ENCODE peak calls at places on chromosomes 13 and 19, in four cellular contexts. L, G, E and Y are unnamed samples.

GRCh38 chr13:77349365-77349764 is 22.5 kb upstream of the MYCBP2 start:
- DNase-seq in L (no peak), G (no peak), E (no peak), Y (no peak)

GRCh38 chr19:35908977-35909683 is 1.0 kb upstream of the TYROBP start:
- DNase-seq in L (no peak), G (peak), E (peak), Y (no peak)

GRCh38 chr19:51676566-51677083 is 16.5 kb upstream of the SPACA6 start:
- DNase-seq in L (no peak), G (no peak), E (no peak), Y (no peak)

GRCh38 chr19:47158367-47158791 is 27.7 kb downstream of the SAE1 start:
- DNase-seq in L (no peak), G (no peak), E (no peak), Y (no peak)

GRCh38 chr13:59677966-59678814 is 485.5 kb downstream of the DIAPH3 start:
- DNase-seq in L (peak), G (no peak), E (no peak), Y (peak)

GRCh38 chr13:19845758-19846157 is 17.7 kb downstream of the ZMYM5 start:
- DNase-seq in L (peak), G (no peak), E (no peak), Y (peak)

GRCh38 chr13:100100115-100100879 is 11.4 kb downstream of the PCCA start:
- DNase-seq in L (peak), G (no peak), E (no peak), Y (peak)

GRCh38 chr19:43078311-43078710 is 4.2 kb downstream of the PSG2 start:
- DNase-seq in L (peak), G (no peak), E (no peak), Y (peak)

GRCh38 chr13:86298741-86299140 is 499.5 kb upstream of the SLITRK6 start:
- DNase-seq in L (no peak), G (no peak), E (no peak), Y (no peak)

GRCh38 chr13:32941368-32941767 is 74.9 kb upstream of the KL start:
- DNase-seq in L (no peak), G (no peak), E (no peak), Y (no peak)

GRCh38 chr13:25652764-25653163 is 281.0 kb downstream of the ATP8A2 start:
- DNase-seq in L (no peak), G (no peak), E (no peak), Y (no peak)

GRCh38 chr19:28878862-28879566 is 333.9 kb downstream of the UQCRFS1 start:
- DNase-seq in L (peak), G (peak), E (no peak), Y (peak)

GRCh38 chr19:48203227-48203793 is 32.8 kb downstream of the ZSWIM9 start:
- DNase-seq in L (no peak), G (no peak), E (no peak), Y (no peak)

GRCh38 chr13:104196611-104197010 is 1130.4 kb upstream of the SLC10A2 start:
- DNase-seq in L (no peak), G (no peak), E (no peak), Y (no peak)

GRCh38 chr13:94329277-94329676 is 150.2 kb downstream of the DCT start:
- DNase-seq in L (no peak), G (no peak), E (no peak), Y (no peak)

GRCh38 chr19:36456831-36457230 is 32.5 kb downstream of the ZNF566 start:
- DNase-seq in L (no peak), G (no peak), E (no peak), Y (no peak)

GRCh38 chr13:103187621-103188020 is 121.4 kb upstream of the SLC10A2 start:
- DNase-seq in L (no peak), G (no peak), E (no peak), Y (no peak)

GRCh38 chr19:56170261-56170660 is 5.5 kb upstream of the GALP start:
- DNase-seq in L (peak), G (peak), E (no peak), Y (peak)

GRCh38 chr19:30450101-30450500 is 77.9 kb downstream of the ZNF536 start:
- DNase-seq in L (no peak), G (no peak), E (no peak), Y (no peak)

GRCh38 chr13:110973007-110973700 is 58.3 kb upstream of the ANKRD10 start:
- DNase-seq in L (no peak), G (no peak), E (no peak), Y (no peak)

GRCh38 chr19:55368701-55369563 is 1.3 kb downstream of the IL11 start:
- DNase-seq in L (peak), G (no peak), E (peak), Y (peak)

GRCh38 chr19:32865326-32865725 is 4.2 kb downstream of the SLC7A9 start:
- DNase-seq in L (no peak), G (no peak), E (no peak), Y (no peak)

GRCh38 chr13:39952244-39953233 is 297.1 kb downstream of the COG6 start:
- DNase-seq in L (peak), G (no peak), E (no peak), Y (no peak)

DNA sequence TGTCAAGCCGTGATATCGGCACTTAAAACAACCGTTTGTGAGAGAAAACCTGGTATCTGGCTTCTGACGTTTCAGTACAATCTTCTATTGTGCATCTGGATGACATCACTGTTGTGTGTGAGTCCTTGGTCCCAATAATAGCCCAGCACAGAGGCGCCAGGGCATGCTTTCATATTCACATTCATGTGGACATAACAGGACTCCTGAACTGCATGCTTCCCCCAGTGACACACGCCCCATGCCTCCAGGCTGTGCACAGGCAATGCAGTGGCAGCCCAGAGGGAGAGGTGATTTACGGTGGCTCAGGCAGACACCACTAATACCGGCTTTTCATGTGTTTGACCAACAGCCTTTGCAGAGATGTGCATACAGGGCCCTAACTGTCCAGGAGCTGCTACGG is 58.1 kb downstream of the MRPL57 start:
- DNase-seq in L (no peak), G (no peak), E (no peak), Y (no peak)
- TF ChIP-seq CTCF in L (no peak), G (no peak), E (no peak), Y (no peak)

GRCh38 chr13:57680609-57681008 is 49.1 kb downstream of the PCDH17 start:
- DNase-seq in L (no peak), G (no peak), E (no peak), Y (no peak)

DNA sequence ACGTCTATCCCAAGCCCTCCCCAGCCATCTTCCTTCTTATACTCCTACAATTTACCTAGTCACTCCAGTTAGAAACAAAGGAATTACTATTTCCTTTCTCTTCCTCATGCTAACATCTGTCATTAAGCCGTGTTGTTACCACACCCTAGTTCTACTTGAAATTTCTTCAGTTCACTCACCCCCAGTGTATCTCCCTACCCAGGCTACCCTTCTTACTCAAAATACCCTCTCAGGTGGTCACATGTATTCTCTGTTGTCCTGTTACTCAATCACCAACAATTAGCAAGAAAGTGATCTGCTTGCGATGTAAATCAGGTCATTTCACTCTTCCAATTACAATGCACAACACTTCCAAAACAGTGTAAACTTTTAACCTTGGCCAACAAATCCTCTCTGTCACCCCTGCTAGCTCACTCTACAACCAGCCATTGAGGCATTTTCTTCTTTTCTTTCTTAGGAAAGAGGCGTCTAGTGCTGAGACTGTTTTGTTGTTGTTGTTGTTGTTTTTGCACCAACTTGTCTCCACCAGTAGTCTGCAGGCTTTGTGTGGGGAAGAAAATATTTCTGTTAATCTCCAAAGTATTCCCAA is 50.7 kb downstream of the PCDH17 start:
- DNase-seq in L (no peak), G (no peak), E (no peak), Y (no peak)
- TF ChIP-seq CTCF in L (no peak), G (no peak), E (no peak), Y (no peak)

DNA sequence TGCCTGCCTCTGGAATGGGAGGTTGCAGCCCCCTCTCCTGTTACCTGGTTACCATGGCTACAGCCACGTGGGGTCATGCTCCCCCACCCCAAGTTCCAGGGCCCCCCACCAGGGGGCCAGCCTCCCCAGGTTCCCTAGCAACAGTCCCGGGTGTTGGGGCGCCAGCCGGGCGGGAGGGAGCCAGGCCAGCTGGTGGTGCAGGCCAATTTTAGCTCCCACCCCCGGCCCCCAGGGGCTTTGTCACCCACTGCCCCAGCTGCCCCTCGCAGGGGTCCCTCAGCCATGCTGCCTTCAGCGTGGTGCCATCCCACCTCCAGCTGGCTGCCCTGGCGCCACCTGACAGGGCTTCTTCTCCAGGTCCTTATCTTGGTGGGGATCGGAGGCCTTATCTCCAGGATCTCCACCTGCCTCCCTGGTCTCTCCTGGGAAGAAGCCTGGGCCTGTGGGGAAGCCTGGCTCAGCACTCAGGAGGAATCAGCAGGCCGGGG is 3.0 kb downstream of the MARK4 start:
- DNase-seq in L (no peak), G (no peak), E (peak), Y (no peak)
- TF ChIP-seq CTCF in L (peak), G (no peak), E (peak), Y (no peak)

DNA sequence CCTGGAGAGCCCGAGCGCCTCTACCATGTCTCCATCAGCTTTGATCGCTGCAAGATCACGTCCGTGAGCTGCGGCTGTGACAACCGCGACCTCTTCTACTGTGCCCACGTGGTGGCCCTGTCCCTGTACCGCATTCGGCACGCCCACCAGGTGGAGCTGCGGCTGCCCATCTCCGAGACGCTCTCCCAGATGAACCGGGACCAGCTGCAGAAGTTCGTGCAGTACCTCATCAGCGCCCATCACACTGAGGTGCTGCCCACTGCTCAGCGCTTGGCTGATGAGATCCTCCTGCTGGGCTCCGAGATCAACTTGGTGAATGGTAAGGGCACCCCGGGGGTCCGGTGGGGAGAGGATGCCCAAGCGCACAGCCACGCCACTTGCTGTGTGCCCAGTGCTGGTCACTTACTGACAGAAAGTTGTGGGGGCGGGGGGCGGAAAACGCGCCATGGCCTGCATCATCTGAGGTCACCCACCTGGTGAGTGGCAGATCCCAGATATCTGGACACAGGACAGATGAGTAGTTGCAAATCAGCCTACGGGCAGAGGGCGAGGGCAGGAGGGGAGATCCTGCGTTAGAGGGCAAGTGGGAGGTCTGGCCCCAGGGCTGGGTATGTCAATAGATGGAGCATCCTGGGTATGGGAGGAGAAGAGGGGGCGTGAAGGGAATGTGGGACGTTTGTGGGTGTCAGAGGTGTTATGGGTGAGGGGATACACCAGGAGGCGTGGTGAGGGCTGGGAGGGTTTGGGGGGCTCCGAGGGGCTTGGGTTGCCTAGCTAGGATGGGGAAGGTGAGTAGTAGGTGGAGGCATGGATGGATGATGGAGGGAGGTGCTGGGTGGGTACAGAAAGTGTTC is 9.8 kb downstream of the ZSWIM4 start:
- DNase-seq in L (no peak), G (no peak), E (no peak), Y (no peak)
- TF ChIP-seq CTCF in L (peak), G (no peak), E (no peak), Y (no peak)

GRCh38 chr13:73060251-73061160 is 1.7 kb downstream of the KLF5 start:
- DNase-seq in L (peak), G (peak), E (peak), Y (peak)
- TF ChIP-seq CTCF in L (no peak), G (no peak), E (no peak), Y (no peak)

GRCh38 chr13:97028441-97029299 is 34.4 kb upstream of the OXGR1 start:
- DNase-seq in L (peak), G (no peak), E (peak), Y (peak)

GRCh38 chr13:97026759-97027555 is 32.7 kb upstream of the OXGR1 start:
- DNase-seq in L (no peak), G (no peak), E (no peak), Y (no peak)

DNA sequence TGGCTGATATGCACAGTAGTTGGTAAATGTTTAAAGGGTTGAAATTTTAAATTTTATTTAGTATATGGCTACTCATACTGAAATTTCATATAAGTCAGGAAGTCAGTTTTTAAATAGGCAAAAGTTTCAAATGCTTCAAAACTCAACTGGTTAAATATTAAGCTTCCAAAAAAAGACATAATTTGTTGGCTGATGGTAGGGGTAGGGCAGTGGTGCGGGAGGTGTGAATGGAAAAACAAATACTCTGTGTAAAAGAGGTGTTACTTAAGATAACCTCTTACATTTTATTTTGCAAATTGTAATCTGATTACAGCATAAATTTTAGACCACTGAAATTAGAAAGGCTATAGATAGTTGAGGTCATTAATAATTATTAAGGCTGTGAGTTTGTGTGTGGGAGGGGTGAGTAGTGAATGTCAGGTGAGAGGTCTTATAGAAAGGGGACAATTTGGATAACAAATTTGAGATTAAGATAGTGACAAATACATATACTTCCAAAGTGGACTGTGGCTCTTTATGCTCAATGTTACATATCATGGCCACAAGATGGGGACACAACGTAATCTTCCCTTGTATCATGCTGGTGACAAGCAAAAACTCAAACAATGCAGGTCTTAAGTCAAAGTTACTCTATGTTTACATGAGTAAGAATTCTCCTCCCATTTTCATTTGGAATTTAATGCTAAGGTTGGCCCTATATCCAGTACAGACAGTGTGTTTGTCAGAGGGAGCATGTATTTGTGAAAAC is 36.6 kb upstream of the OXGR1 start:
- DNase-seq in L (peak), G (no peak), E (no peak), Y (peak)
- TF ChIP-seq CTCF in L (peak), G (no peak), E (no peak), Y (peak)

GRCh38 chr13:98059276-98059675 is 83.6 kb upstream of the FARP1 start:
- DNase-seq in L (no peak), G (no peak), E (no peak), Y (no peak)
- TF ChIP-seq CTCF in L (no peak), G (no peak), E (no peak), Y (no peak)

DNA sequence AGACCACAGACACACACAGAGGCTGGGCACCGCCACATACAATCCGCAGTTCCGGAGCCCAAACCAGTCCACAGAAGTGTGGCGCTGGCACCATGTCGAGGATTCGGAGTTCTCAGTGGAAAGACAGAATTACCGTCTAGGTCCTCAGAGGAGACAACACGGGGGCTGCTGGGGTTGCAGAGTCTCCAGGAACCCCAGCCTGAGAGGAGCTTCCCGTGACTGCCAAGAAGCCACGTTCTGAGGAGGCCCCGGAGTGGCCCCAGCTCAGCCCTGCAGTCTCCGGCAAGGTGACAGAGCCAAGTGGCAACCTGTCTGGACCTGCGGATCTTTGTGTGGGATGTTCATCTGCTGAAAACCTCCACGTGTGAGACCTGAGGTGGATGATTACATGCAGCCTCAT is 7.3 kb upstream of the ADPRHL1 start:
- DNase-seq in L (peak), G (no peak), E (no peak), Y (no peak)
- TF ChIP-seq CTCF in L (no peak), G (no peak), E (no peak), Y (no peak)

GRCh38 chr19:57613941-57614743 is at the start of gene ZNF134:
- DNase-seq in L (peak), G (peak), E (peak), Y (peak)
- TF ChIP-seq CTCF in L (peak), G (no peak), E (peak), Y (no peak)

DNA sequence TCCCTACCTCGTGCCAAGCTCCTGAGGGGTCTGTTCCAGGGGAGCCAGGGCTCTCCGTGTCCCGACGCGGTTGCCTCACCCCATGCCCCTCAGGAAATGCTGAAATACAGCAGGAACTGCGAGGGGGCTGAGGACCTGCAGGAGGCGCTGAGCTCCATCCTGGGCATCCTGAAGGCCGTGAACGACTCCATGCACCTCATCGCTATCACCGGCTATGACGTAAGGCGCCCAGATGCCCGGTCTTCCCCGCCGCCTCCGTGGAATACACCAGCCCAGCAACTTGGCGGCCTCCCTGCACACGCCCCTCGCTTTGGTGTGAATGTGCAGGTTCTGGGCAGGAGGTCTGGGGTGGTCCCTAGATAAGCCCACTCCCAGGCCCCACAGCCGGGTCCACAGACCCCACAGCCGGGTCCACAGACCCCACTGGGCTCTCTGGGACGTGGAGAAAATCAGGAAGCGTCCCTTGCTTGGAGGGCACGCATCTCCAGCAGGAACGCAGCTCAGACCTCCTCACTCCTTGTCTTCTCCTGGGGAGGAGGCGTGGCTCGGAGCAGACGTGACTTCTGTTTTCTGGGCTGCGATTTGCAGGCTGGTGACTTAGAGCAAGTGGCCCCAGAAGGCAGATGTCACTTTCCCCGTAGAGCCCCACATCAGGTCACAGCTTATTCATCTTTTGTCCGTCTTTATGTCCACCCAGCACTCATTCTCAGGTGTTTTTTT is 19.4 kb upstream of the F7 start:
- DNase-seq in L (no peak), G (no peak), E (no peak), Y (no peak)
- TF ChIP-seq CTCF in L (no peak), G (no peak), E (no peak), Y (no peak)